ENCODE peak calls at places on chromosomes 16 and 17, in six cellular contexts. K is GM12878, Q is H1, P is K562, W is GM12891, J is HepG2. I is an unnamed sample.
A peak's percentile ranks its signal among the peaks of the same experiment; 100 is the strongest.

GRCh38 chr17:77425791-77426641 is 285.2 kb downstream of the SEC14L1 start:
- DNase-seq in K (no peak), Q (no peak), P (peak; percentile 88), W (no peak), J (no peak), I (no peak)

GRCh38 chr16:88434746-88435145 is 18.3 kb upstream of the ZFPM1 start:
- DNase-seq in K (no peak), Q (no peak), P (no peak), W (no peak), J (no peak), I (no peak)

GRCh38 chr17:55023626-55024025 is 55.1 kb downstream of the STXBP4 start:
- DNase-seq in K (no peak), Q (no peak), P (no peak), W (no peak), J (no peak), I (no peak)

GRCh38 chr16:79466111-79466510 is 134.4 kb downstream of the MAF start:
- DNase-seq in K (no peak), Q (no peak), P (no peak), W (no peak), J (no peak), I (no peak)

GRCh38 chr16:68539704-68540370 is 746 bp downstream of the ZFP90 start:
- DNase-seq in K (no peak), Q (peak; percentile 65), P (no peak), W (no peak), J (no peak), I (no peak)

GRCh38 chr17:7654832-7655540 is 4.3 kb downstream of the ATP1B2 start:
- DNase-seq in K (no peak), Q (no peak), P (no peak), W (no peak), J (no peak), I (no peak)

GRCh38 chr17:45790296-45790922 is 6.3 kb downstream of the CRHR1 start:
- DNase-seq in K (no peak), Q (no peak), P (no peak), W (no peak), J (no peak), I (no peak)

GRCh38 chr17:6455321-6455705 is 11.1 kb downstream of the PIMREG start:
- DNase-seq in K (no peak), Q (peak; percentile 73), P (no peak), W (peak; percentile 60), J (no peak), I (no peak)

GRCh38 chr16:15592324-15592723 is 50.6 kb downstream of the MARF1 start:
- DNase-seq in K (no peak), Q (no peak), P (no peak), W (no peak), J (no peak), I (no peak)

GRCh38 chr16:86065711-86066110 is 166.7 kb downstream of the IRF8 start:
- DNase-seq in K (no peak), Q (no peak), P (no peak), W (no peak), J (no peak), I (no peak)

GRCh38 chr17:1420981-1421380 is 21.0 kb upstream of the YWHAE start:
- DNase-seq in K (no peak), Q (no peak), P (no peak), W (no peak), J (no peak), I (no peak)

GRCh38 chr17:50173335-50173941 is 7.6 kb downstream of the SGCA start:
- DNase-seq in K (no peak), Q (no peak), P (no peak), W (no peak), J (no peak), I (no peak)

GRCh38 chr16:79801550-79802090 is 201.1 kb upstream of the MAF start:
- DNase-seq in K (no peak), Q (no peak), P (no peak), W (no peak), J (no peak), I (no peak)

GRCh38 chr16:57799619-57800212 is 2.6 kb downstream of the KIFC3 start:
- DNase-seq in K (no peak), Q (no peak), P (no peak), W (no peak), J (no peak), I (no peak)

GRCh38 chr16:49428808-49429207 is 55.2 kb downstream of the C16orf78 start:
- DNase-seq in K (no peak), Q (no peak), P (no peak), W (no peak), J (no peak), I (no peak)

GRCh38 chr16:82667437-82667836 is 40.7 kb downstream of the CDH13 start:
- DNase-seq in K (no peak), Q (no peak), P (no peak), W (no peak), J (no peak), I (no peak)

GRCh38 chr17:42459256-42459982 is 741 bp downstream of the ATP6V0A1 start:
- DNase-seq in K (no peak), Q (no peak), P (peak; percentile 56), W (no peak), J (peak; percentile 65), I (no peak)

GRCh38 chr16:75044800-75045361 is 46.1 kb downstream of the ZNRF1 start:
- DNase-seq in K (no peak), Q (no peak), P (no peak), W (no peak), J (no peak), I (no peak)

GRCh38 chr17:38604479-38605229 is 1.1 kb downstream of the SRCIN1 start:
- DNase-seq in K (no peak), Q (peak; percentile 82), P (peak; percentile 87), W (no peak), J (peak; percentile 36), I (no peak)

GRCh38 chr16:30764816-30765465 is 2.8 kb downstream of the RNF40 start:
- DNase-seq in K (no peak), Q (no peak), P (no peak), W (no peak), J (no peak), I (no peak)

GRCh38 chr16:48597563-48598392 is 12.2 kb downstream of the N4BP1 start:
- DNase-seq in K (no peak), Q (no peak), P (no peak), W (no peak), J (no peak), I (no peak)

GRCh38 chr17:51430581-51430980 is 170.2 kb downstream of the UTP18 start:
- DNase-seq in K (no peak), Q (no peak), P (no peak), W (no peak), J (no peak), I (no peak)

GRCh38 chr17:42682400-42683384 is at the start of gene CNTNAP1:
- DNase-seq in K (no peak), Q (peak; percentile 77), P (peak; percentile 34), W (no peak), J (peak; percentile 45), I (peak; percentile 78)

GRCh38 chr17:36928450-36929125 is 8.7 kb upstream of the LHX1 start:
- DNase-seq in K (no peak), Q (no peak), P (no peak), W (no peak), J (no peak), I (no peak)

GRCh38 chr16:1470543-1471251 is 4.1 kb downstream of the CLCN7 start:
- DNase-seq in K (no peak), Q (peak; percentile 40), P (peak; percentile 46), W (no peak), J (no peak), I (no peak)

GRCh38 chr17:15264542-15264941 is 584 bp downstream of the PMP22 start:
- DNase-seq in K (no peak), Q (no peak), P (no peak), W (no peak), J (no peak), I (no peak)

GRCh38 chr17:43758497-43759174 is at the start of gene SOST:
- DNase-seq in K (no peak), Q (no peak), P (peak; percentile 36), W (no peak), J (no peak), I (no peak)

GRCh38 chr16:78523212-78523995 is 423.9 kb downstream of the WWOX start:
- DNase-seq in K (no peak), Q (no peak), P (no peak), W (no peak), J (no peak), I (no peak)

GRCh38 chr17:79497949-79498348 is 112.9 kb downstream of the RBFOX3 start:
- DNase-seq in K (no peak), Q (no peak), P (no peak), W (no peak), J (no peak), I (no peak)

GRCh38 chr16:77882359-77882758 is 94.0 kb downstream of the VAT1L start:
- DNase-seq in K (no peak), Q (no peak), P (no peak), W (no peak), J (no peak), I (no peak)

GRCh38 chr17:7285679-7286078 is 4.2 kb downstream of the SLC2A4 start:
- DNase-seq in K (no peak), Q (no peak), P (no peak), W (no peak), J (no peak), I (no peak)

GRCh38 chr17:14211778-14212177 is 24.9 kb downstream of the CDRT15 start:
- DNase-seq in K (no peak), Q (peak; percentile 67), P (peak; percentile 22), W (no peak), J (no peak), I (peak; percentile 42)

GRCh38 chr17:14211246-14211645 is 25.4 kb downstream of the CDRT15 start:
- DNase-seq in K (no peak), Q (no peak), P (no peak), W (no peak), J (no peak), I (no peak)

GRCh38 chr17:14209215-14209614 is 27.4 kb downstream of the CDRT15 start:
- DNase-seq in K (no peak), Q (no peak), P (no peak), W (no peak), J (peak; percentile 93), I (no peak)

GRCh38 chr17:14212401-14212800 is 24.3 kb downstream of the CDRT15 start:
- DNase-seq in K (no peak), Q (no peak), P (no peak), W (no peak), J (no peak), I (no peak)

GRCh38 chr17:14214271-14214670 is 22.4 kb downstream of the CDRT15 start:
- DNase-seq in K (no peak), Q (no peak), P (no peak), W (no peak), J (no peak), I (no peak)
- TF ChIP-seq TAF1 in K (no peak), Q (no peak), P (no peak), W (no peak), J (no peak), I (no peak)

GRCh38 chr17:61429274-61429673 is 22.9 kb upstream of the TBX4 start:
- DNase-seq in K (no peak), Q (no peak), P (no peak), W (no peak), J (peak; percentile 77), I (no peak)
- TF ChIP-seq POLR2AphosphoS5 in K (no peak), Q (no peak), P (no peak), W (no peak), J (no peak), I (no peak)

GRCh38 chr16:18784917-18785623 is 5.1 kb downstream of the RPS15A start:
- DNase-seq in K (no peak), Q (no peak), P (no peak), W (no peak), J (no peak), I (no peak)
- TF ChIP-seq POLR2A in K (no peak), Q (no peak), P (no peak), W (no peak), J (no peak), I (no peak)

GRCh38 chr16:9374076-9374475 is 282.6 kb downstream of the HAPSTR1 start:
- DNase-seq in K (no peak), Q (no peak), P (no peak), W (no peak), J (no peak), I (no peak)
- TF ChIP-seq TAF1 in K (no peak), Q (no peak), P (no peak), W (no peak), J (no peak), I (no peak)